ENCODE peak calls at places on chromosome X, in seven cellular contexts. R, U, E, M, T, Q and F are unnamed samples.

GRCh38 chrX:31233941-31234496 is 162.2 kb upstream of the FTHL17 start:
- DNase-seq in R (no peak), U (no peak), E (peak; percentile 71), M (no peak), T (no peak), Q (no peak), F (no peak)

GRCh38 chrX:153924149-153924861 is 1.8 kb downstream of the ARHGAP4 start:
- DNase-seq in R (peak; percentile 64), U (peak; percentile 64), E (no peak), M (no peak), T (no peak), Q (no peak), F (no peak)

GRCh38 chrX:4936315-4936714 is 1222.9 kb upstream of the PRKX start:
- DNase-seq in R (no peak), U (no peak), E (no peak), M (no peak), T (no peak), Q (no peak), F (no peak)

GRCh38 chrX:119236599-119237525 is 777 bp downstream of the PGRMC1 start:
- DNase-seq in R (peak; percentile 50), U (peak; percentile 46), E (no peak), M (peak; percentile 5), T (peak; percentile 79), Q (peak; percentile 20), F (no peak)

GRCh38 chrX:149903889-149904748 is 23.1 kb downstream of the MAGEA8 start:
- DNase-seq in R (peak; percentile 11), U (peak; percentile 21), E (no peak), M (no peak), T (no peak), Q (no peak), F (no peak)

GRCh38 chrX:129759576-129760061 is 20.1 kb upstream of the SASH3 start:
- DNase-seq in R (peak; percentile 81), U (peak; percentile 92), E (no peak), M (peak; percentile 35), T (no peak), Q (no peak), F (peak; percentile 29)

GRCh38 chrX:148612431-148612830 is 112.0 kb downstream of the AFF2 start:
- DNase-seq in R (no peak), U (no peak), E (no peak), M (no peak), T (no peak), Q (no peak), F (no peak)

GRCh38 chrX:107628662-107629532 is 587 bp downstream of the PRPS1 start:
- DNase-seq in R (no peak), U (peak; percentile 30), E (no peak), M (peak; percentile 5), T (no peak), Q (peak; percentile 13), F (no peak)

GRCh38 chrX:2432298-2432863 is 68.4 kb downstream of the DHRSX start:
- DNase-seq in R (no peak), U (no peak), E (no peak), M (no peak), T (no peak), Q (no peak), F (no peak)

GRCh38 chrX:110671068-110671803 is 124.4 kb downstream of the CHRDL1 start:
- DNase-seq in R (no peak), U (no peak), E (no peak), M (no peak), T (no peak), Q (no peak), F (no peak)

GRCh38 chrX:20294284-20294683 is 27.6 kb upstream of the RPS6KA3 start:
- DNase-seq in R (no peak), U (no peak), E (no peak), M (no peak), T (no peak), Q (no peak), F (no peak)

GRCh38 chrX:140389331-140389730 is 115.5 kb downstream of the SOX3 start:
- DNase-seq in R (no peak), U (no peak), E (no peak), M (no peak), T (no peak), Q (no peak), F (no peak)

GRCh38 chrX:154029439-154029838 is 9.7 kb upstream of the IRAK1 start:
- DNase-seq in R (no peak), U (no peak), E (no peak), M (no peak), T (no peak), Q (no peak), F (no peak)

GRCh38 chrX:49846545-49846944 is 17.4 kb downstream of the PAGE4 start:
- DNase-seq in R (no peak), U (no peak), E (no peak), M (no peak), T (no peak), Q (no peak), F (no peak)

GRCh38 chrX:68832101-68832416 is 3.2 kb downstream of the EFNB1 start:
- DNase-seq in R (peak; percentile 79), U (peak; percentile 79), E (no peak), M (no peak), T (peak; percentile 79), Q (peak; percentile 30), F (peak; percentile 28)

GRCh38 chrX:51395807-51396728 is 63.4 kb downstream of the NUDT10 start:
- DNase-seq in R (no peak), U (peak; percentile 13), E (no peak), M (peak; percentile 3), T (peak; percentile 77), Q (no peak), F (no peak)

GRCh38 chrX:15114865-15115566 is 154.9 kb downstream of the ASB9 start:
- DNase-seq in R (no peak), U (no peak), E (peak; percentile 18), M (no peak), T (no peak), Q (no peak), F (no peak)

GRCh38 chrX:3712870-3713224 is 602 bp downstream of the PRKX start:
- DNase-seq in R (no peak), U (no peak), E (no peak), M (no peak), T (no peak), Q (peak; percentile 14), F (no peak)

DNA sequence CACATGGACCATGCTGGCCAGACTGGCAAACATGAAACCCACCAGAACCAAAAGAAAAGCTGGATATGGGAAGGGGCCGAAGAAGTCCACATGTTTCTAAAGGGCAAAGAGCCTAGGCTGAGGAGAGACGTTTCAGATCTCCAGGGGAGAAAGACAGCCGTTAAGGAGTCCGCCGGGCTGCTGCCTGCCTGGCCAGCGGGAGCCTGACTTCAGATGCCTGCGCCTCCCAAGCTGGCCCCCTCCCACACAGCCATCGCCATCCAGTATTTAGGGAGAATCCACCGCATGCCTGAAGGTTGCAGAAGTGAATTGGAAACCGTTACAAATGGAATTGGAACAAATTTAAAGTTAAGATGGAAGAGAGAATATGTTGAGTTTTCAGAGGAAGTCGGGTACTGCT is 2.9 kb downstream of the TBL1X start:
- DNase-seq in R (no peak), U (no peak), E (no peak), M (no peak), T (no peak), Q (no peak), F (no peak)
- H3K4me3 ChIP-seq in R (no peak overlapping the region), U (no peak overlapping the region), E (no peak overlapping the region), M (no peak overlapping the region), T (peak overlapping the region; percentile 43), Q (no peak overlapping the region), F (peak overlapping the region; percentile 59)

GRCh38 chrX:25005382-25006185 is 10.2 kb downstream of the ARX start:
- DNase-seq in R (no peak), U (no peak), E (no peak), M (no peak), T (no peak), Q (no peak), F (no peak)

GRCh38 chrX:25005034-25005381 is 10.8 kb downstream of the ARX start:
- DNase-seq in R (no peak), U (no peak), E (no peak), M (no peak), T (no peak), Q (no peak), F (no peak)

GRCh38 chrX:25004040-25004439 is 11.7 kb downstream of the ARX start:
- DNase-seq in R (no peak), U (no peak), E (no peak), M (no peak), T (no peak), Q (no peak), F (no peak)

GRCh38 chrX:25003066-25003849 is 12.5 kb downstream of the ARX start:
- DNase-seq in R (no peak), U (no peak), E (no peak), M (no peak), T (no peak), Q (no peak), F (no peak)

DNA sequence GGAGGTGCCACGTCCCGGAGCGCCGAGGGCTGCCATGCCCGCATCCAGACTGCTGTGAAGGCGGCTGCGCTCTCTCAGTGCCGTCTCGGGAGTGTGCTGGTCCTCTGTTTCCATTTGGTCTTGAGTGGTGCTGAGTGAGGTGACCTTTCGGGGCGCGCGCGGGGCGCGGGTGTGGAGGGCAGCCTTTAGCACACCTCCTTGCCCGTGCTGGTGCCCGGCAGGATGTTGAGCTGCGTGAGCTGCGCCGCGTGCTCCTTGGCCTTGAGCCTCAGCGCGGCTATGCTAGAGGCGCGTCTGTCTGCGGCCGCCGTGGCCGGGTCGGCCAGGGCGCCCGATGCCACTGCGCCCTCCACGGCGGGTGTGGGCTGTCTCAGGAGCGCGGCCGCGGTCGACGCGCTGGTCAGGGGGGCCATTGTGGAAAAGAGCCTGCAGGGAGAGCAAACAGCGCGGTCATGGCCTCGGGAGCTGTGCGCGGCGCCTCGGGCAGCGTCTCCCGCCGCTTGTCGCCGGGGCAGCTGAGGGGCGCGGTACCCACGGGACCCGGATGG is 11.2 kb downstream of the ARX start:
- DNase-seq in R (no peak), U (no peak), E (no peak), M (no peak), T (no peak), Q (no peak), F (no peak)
- H3K4me3 ChIP-seq in R (no peak overlapping the region), U (peak overlapping the region; percentile 10), E (peak overlapping the region; percentile 21), M (no peak overlapping the region), T (no peak overlapping the region), Q (peak overlapping the region; percentile 49), F (no peak overlapping the region)

GRCh38 chrX:11352296-11352741 is 59.1 kb downstream of the AMELX start:
- DNase-seq in R (no peak), U (peak; percentile 9), E (no peak), M (no peak), T (no peak), Q (no peak), F (no peak)

GRCh38 chrX:11355259-11355909 is 62.2 kb downstream of the AMELX start:
- DNase-seq in R (no peak), U (no peak), E (no peak), M (no peak), T (no peak), Q (no peak), F (no peak)

GRCh38 chrX:11349661-11350337 is 56.6 kb downstream of the AMELX start:
- DNase-seq in R (no peak), U (no peak), E (no peak), M (no peak), T (no peak), Q (no peak), F (no peak)

GRCh38 chrX:11349020-11349419 is 55.8 kb downstream of the AMELX start:
- DNase-seq in R (no peak), U (no peak), E (no peak), M (no peak), T (no peak), Q (no peak), F (no peak)

GRCh38 chrX:11351375-11352295 is 58.4 kb downstream of the AMELX start:
- DNase-seq in R (peak; percentile 82), U (peak; percentile 87), E (no peak), M (peak; percentile 73), T (peak; percentile 74), Q (peak; percentile 63), F (no peak)
- H3K4me3 ChIP-seq in R (no peak overlapping the region), U (no peak overlapping the region), E (no peak overlapping the region), M (no peak overlapping the region), T (no peak overlapping the region), Q (peak overlapping the region; percentile 49), F (no peak overlapping the region)

GRCh38 chrX:24110049-24110448 is 39.5 kb upstream of the ZFX start:
- DNase-seq in R (peak; percentile 9), U (peak; percentile 10), E (no peak), M (no peak), T (no peak), Q (no peak), F (no peak)
- H3K4me3 ChIP-seq in R (no peak overlapping the region), U (no peak overlapping the region), E (no peak overlapping the region), M (no peak overlapping the region), T (no peak overlapping the region), Q (no peak overlapping the region), F (no peak overlapping the region)